ENCODE peak calls at places on chromosomes 16 and 17, in six cellular contexts. Z, F, V, O, S and D are unnamed samples.

GRCh38 chr16:46822270-46822669 is 8.7 kb downstream of the C16orf87 start:
- DNase-seq in O (no peak), S (no peak), F (peak), Z (no peak), V (no peak), D (no peak)

GRCh38 chr17:1986783-1987451 is 38.2 kb downstream of the RTN4RL1 start:
- DNase-seq in O (no peak), Z (no peak), F (no peak), S (no peak), V (no peak), D (no peak)

GRCh38 chr17:55845385-55845784 is 94.5 kb downstream of the PCTP start:
- DNase-seq in O (no peak), F (peak), V (no peak), Z (no peak), S (peak), D (no peak)

GRCh38 chr16:54921229-54921824 is 9.3 kb upstream of the IRX5 start:
- DNase-seq in V (no peak), O (peak), Z (peak), F (no peak), S (no peak), D (no peak)

GRCh38 chr17:79976451-79976850 is 59.2 kb downstream of the TBC1D16 start:
- DNase-seq in S (no peak), Z (no peak), O (no peak), F (no peak), V (no peak), D (no peak)

GRCh38 chr17:45845376-45846185 is 900 bp downstream of the SPPL2C start:
- DNase-seq in V (no peak), Z (no peak), S (no peak), F (no peak), O (no peak), D (no peak)

GRCh38 chr17:17797119-17797809 is 39.5 kb downstream of the SREBF1 start:
- DNase-seq in V (no peak), F (no peak), Z (no peak), S (no peak), O (no peak), D (no peak)

GRCh38 chr16:72635104-72635503 is 412.8 kb downstream of the ZFHX3 start:
- DNase-seq in Z (no peak), V (no peak), O (no peak), S (no peak), F (peak), D (no peak)

GRCh38 chr17:13420294-13421277 is 181.1 kb downstream of the HS3ST3A1 start:
- DNase-seq in S (no peak), Z (no peak), O (no peak), F (no peak), V (no peak), D (no peak)

GRCh38 chr17:28895794-28896447 is 1.6 kb downstream of the FLOT2 start:
- DNase-seq in Z (no peak), V (no peak), O (no peak), F (no peak), S (no peak), D (no peak)

GRCh38 chr17:32341141-32341856 is 674 bp downstream of the C17orf75 start:
- DNase-seq in V (no peak), F (peak), Z (peak), S (peak), O (no peak), D (peak)